ENCODE peak calls at places on chromosome 7, in eight cellular contexts. G, E, A, V, J, X, P and C are unnamed samples.

GRCh38 chr7:27096756-27097514 is 1.1 kb upstream of the HOXA1 start:
- DNase-seq in G (peak; percentile 47), E (peak; percentile 59), A (peak; percentile 53), V (peak; percentile 31), J (no peak), X (no peak), P (peak; percentile 80), C (peak; percentile 30)

GRCh38 chr7:149865437-149865836 is 8.3 kb upstream of the ATP6V0E2 start:
- DNase-seq in G (no peak), E (peak; percentile 20), A (peak; percentile 14), V (no peak), J (no peak), X (no peak), P (no peak), C (no peak)

GRCh38 chr7:65967361-65968155 is 14.5 kb downstream of the GUSB start:
- DNase-seq in G (no peak), E (no peak), A (no peak), V (no peak), J (no peak), X (no peak), P (no peak), C (no peak)

GRCh38 chr7:36719233-36719632 is 5.1 kb downstream of the AOAH start:
- DNase-seq in G (no peak), E (no peak), A (no peak), V (no peak), J (no peak), X (no peak), P (no peak), C (no peak)

GRCh38 chr7:67765481-67765880 is 768.8 kb downstream of the TYW1 start:
- DNase-seq in G (no peak), E (no peak), A (no peak), V (no peak), J (no peak), X (no peak), P (no peak), C (no peak)

GRCh38 chr7:33334349-33334748 is 205.0 kb downstream of the BBS9 start:
- DNase-seq in G (peak; percentile 84), E (peak; percentile 23), A (peak; percentile 41), V (peak; percentile 53), J (peak; percentile 26), X (peak; percentile 19), P (peak; percentile 22), C (peak; percentile 2)

GRCh38 chr7:18754766-18755165 is 259.2 kb downstream of the HDAC9 start:
- DNase-seq in G (no peak), E (peak; percentile 68), A (peak; percentile 6), V (no peak), J (no peak), X (no peak), P (peak; percentile 57), C (peak; percentile 63)

GRCh38 chr7:95595825-95596182 is 512 bp downstream of the PDK4 start:
- DNase-seq in G (no peak), E (no peak), A (no peak), V (no peak), J (no peak), X (no peak), P (peak; percentile 34), C (no peak)

GRCh38 chr7:106978425-106979386 is 65.8 kb upstream of the PRKAR2B start:
- DNase-seq in G (no peak), E (no peak), A (no peak), V (no peak), J (no peak), X (no peak), P (no peak), C (no peak)

GRCh38 chr7:105426606-105427146 is 38.0 kb upstream of the SRPK2 start:
- DNase-seq in G (no peak), E (no peak), A (no peak), V (no peak), J (no peak), X (no peak), P (no peak), C (no peak)

GRCh38 chr7:131072505-131073091 is 255.1 kb upstream of the MKLN1 start:
- DNase-seq in G (peak; percentile 88), E (peak; percentile 69), A (peak; percentile 61), V (peak; percentile 59), J (no peak), X (no peak), P (peak; percentile 56), C (peak; percentile 59)

GRCh38 chr7:105454921-105455320 is 66.2 kb upstream of the SRPK2 start:
- DNase-seq in G (no peak), E (peak; percentile 15), A (peak; percentile 24), V (no peak), J (no peak), X (no peak), P (peak; percentile 1), C (peak; percentile 12)

GRCh38 chr7:520503-521161 is 986 bp upstream of the PDGFA start:
- DNase-seq in G (peak; percentile 74), E (peak; percentile 23), A (no peak), V (peak; percentile 80), J (peak; percentile 70), X (no peak), P (peak; percentile 56), C (no peak)
- TF ChIP-seq EZH2 in G (no peak), E (peak; percentile 71), A (peak; percentile 73), V (peak; percentile 82), J (no peak), X (no peak), P (no peak), C (peak; percentile 49)

GRCh38 chr7:79453266-79453557 is 255 bp downstream of the MAGI2 start:
- DNase-seq in G (no peak), E (no peak), A (no peak), V (no peak), J (no peak), X (no peak), P (no peak), C (no peak)

GRCh38 chr7:79452495-79453265 is 787 bp downstream of the MAGI2 start:
- DNase-seq in G (peak; percentile 39), E (peak; percentile 14), A (peak; percentile 52), V (peak; percentile 37), J (peak; percentile 46), X (no peak), P (peak; percentile 65), C (peak; percentile 8)

GRCh38 chr7:79453558-79454324 is at the start of gene MAGI2:
- DNase-seq in G (peak; percentile 70), E (peak; percentile 82), A (peak; percentile 91), V (peak; percentile 78), J (peak; percentile 89), X (no peak), P (peak; percentile 83), C (peak; percentile 70)

GRCh38 chr7:79455173-79455790 is 1.8 kb upstream of the MAGI2 start:
- DNase-seq in G (no peak), E (no peak), A (no peak), V (no peak), J (no peak), X (no peak), P (no peak), C (no peak)

DNA sequence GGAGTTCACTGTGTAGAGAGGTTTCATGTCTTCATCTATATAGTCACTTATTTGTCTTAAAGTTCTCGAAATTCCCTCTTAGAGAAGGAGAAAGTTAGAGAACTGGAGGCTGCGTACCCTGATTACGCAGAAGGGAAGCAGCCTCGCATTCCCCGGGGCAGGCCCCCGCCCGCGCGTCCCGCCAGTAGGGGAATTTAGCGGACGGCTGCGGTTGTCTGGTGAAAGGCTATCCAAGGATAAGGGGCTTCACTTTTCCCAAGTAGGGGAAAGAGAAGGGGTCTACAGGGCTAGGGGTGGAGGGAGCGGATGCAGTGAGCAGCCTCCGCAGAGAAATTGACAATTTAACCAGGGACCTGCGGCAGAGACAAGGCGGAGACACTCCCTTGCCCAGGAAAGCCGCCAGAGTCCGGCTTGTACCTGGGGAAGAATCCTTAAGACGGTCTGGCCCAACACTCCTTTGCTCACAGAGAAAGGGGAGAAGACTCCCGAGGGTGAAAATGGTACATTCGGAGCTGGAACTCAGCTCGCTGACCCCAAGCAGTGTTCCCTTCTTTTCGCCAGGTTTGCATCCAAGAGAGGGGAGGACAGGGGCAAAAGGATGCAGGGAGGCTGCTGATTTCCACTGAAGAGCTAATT is 976 bp upstream of the MAGI2 start:
- DNase-seq in G (peak; percentile 52), E (peak; percentile 63), A (no peak), V (peak; percentile 71), J (peak; percentile 52), X (no peak), P (peak; percentile 77), C (peak; percentile 54)
- TF ChIP-seq EZH2 in G (peak; percentile 45), E (no peak), A (no peak), V (peak; percentile 58), J (no peak), X (no peak), P (no peak), C (no peak)

GRCh38 chr7:1237704-1238255 is 5.1 kb downstream of the UNCX start:
- DNase-seq in G (no peak), E (no peak), A (no peak), V (peak; percentile 42), J (no peak), X (no peak), P (no peak), C (no peak)

GRCh38 chr7:1238363-1239331 is 6.0 kb downstream of the UNCX start:
- DNase-seq in G (peak; percentile 64), E (no peak), A (no peak), V (peak; percentile 78), J (no peak), X (no peak), P (no peak), C (no peak)

GRCh38 chr7:1235501-1236131 is 2.9 kb downstream of the UNCX start:
- DNase-seq in G (peak; percentile 63), E (no peak), A (no peak), V (peak; percentile 62), J (no peak), X (no peak), P (peak; percentile 23), C (no peak)

GRCh38 chr7:1236132-1236655 is 3.5 kb downstream of the UNCX start:
- DNase-seq in G (peak; percentile 60), E (no peak), A (no peak), V (peak; percentile 73), J (no peak), X (no peak), P (no peak), C (no peak)

GRCh38 chr7:1236831-1237701 is 4.4 kb downstream of the UNCX start:
- DNase-seq in G (peak; percentile 46), E (no peak), A (no peak), V (peak; percentile 66), J (no peak), X (no peak), P (no peak), C (no peak)
- TF ChIP-seq EZH2 in G (peak; percentile 100), E (peak; percentile 86), A (peak; percentile 22), V (peak; percentile 96), J (peak; percentile 98), X (no peak), P (peak; percentile 99), C (peak; percentile 30)

GRCh38 chr7:45919231-45919825 is 1.7 kb downstream of the IGFBP3 start:
- DNase-seq in G (no peak), E (no peak), A (no peak), V (peak; percentile 11), J (no peak), X (no peak), P (peak; percentile 44), C (no peak)

GRCh38 chr7:45917064-45917463 is 4.0 kb downstream of the IGFBP3 start:
- DNase-seq in G (no peak), E (no peak), A (no peak), V (no peak), J (no peak), X (no peak), P (no peak), C (no peak)

GRCh38 chr7:45918556-45918955 is 2.5 kb downstream of the IGFBP3 start:
- DNase-seq in G (no peak), E (no peak), A (no peak), V (no peak), J (no peak), X (no peak), P (no peak), C (no peak)

GRCh38 chr7:45915606-45916005 is 5.5 kb downstream of the IGFBP3 start:
- DNase-seq in G (no peak), E (no peak), A (no peak), V (no peak), J (no peak), X (no peak), P (peak; percentile 72), C (no peak)

GRCh38 chr7:45917658-45918057 is 3.4 kb downstream of the IGFBP3 start:
- DNase-seq in G (peak; percentile 83), E (peak; percentile 66), A (peak; percentile 69), V (peak; percentile 84), J (peak; percentile 89), X (no peak), P (peak; percentile 90), C (peak; percentile 41)
- TF ChIP-seq EZH2 in G (no peak), E (no peak), A (no peak), V (no peak), J (no peak), X (no peak), P (no peak), C (no peak)